ENCODE peak calls at places on chromosomes 1 and 21, in five cellular contexts. L is left ventricle myocardium inferior, O is GM23338, E is ascending aorta, A is psoas muscle. R is an unnamed sample.

GRCh38 chr1:36160388-36160948 is 4.5 kb downstream of the MAP7D1 start:
- DNase-seq in E (no peak), O (no peak), L (no peak), A (no peak), R (no peak)

GRCh38 chr1:53662951-53663350 is 76.0 kb downstream of the GLIS1 start:
- DNase-seq in L (no peak), A (no peak), O (no peak), E (no peak), R (no peak)

GRCh38 chr1:93675272-93675671 is 6.4 kb downstream of the BCAR3 start:
- DNase-seq in L (no peak), A (no peak), O (no peak), E (peak), R (no peak)

GRCh38 chr1:54488831-54489626 is 59.0 kb upstream of the ACOT11 start:
- DNase-seq in L (peak), A (peak), E (peak), O (peak), R (peak)

GRCh38 chr21:41207401-41208388 is 39.7 kb downstream of the BACE2 start:
- DNase-seq in E (peak), A (peak), L (peak), O (no peak), R (no peak)

GRCh38 chr1:165717918-165718515 is 19.7 kb upstream of the ALDH9A1 start:
- DNase-seq in E (no peak), L (no peak), O (peak), A (no peak), R (no peak)

GRCh38 chr1:41009466-41009865 is 12.1 kb downstream of the SLFNL1 start:
- DNase-seq in E (no peak), O (no peak), L (no peak), A (no peak), R (no peak)

GRCh38 chr21:42010507-42011493 is 640 bp upstream of the ZBTB21 start:
- DNase-seq in L (no peak), O (peak), E (peak), A (no peak), R (no peak)

GRCh38 chr21:28655471-28655870 is 337.2 kb downstream of the LTN1 start:
- DNase-seq in E (no peak), O (no peak), A (no peak), L (no peak), R (no peak)

GRCh38 chr1:222373831-222374603 is 173.9 kb downstream of the HHIPL2 start:
- DNase-seq in E (no peak), O (no peak), A (no peak), L (no peak), R (no peak)

GRCh38 chr1:155193275-155193990 is 14.3 kb downstream of the THBS3 start:
- DNase-seq in O (peak), L (peak), A (peak), E (peak), R (peak)

GRCh38 chr1:61170328-61171238 is 88.2 kb downstream of the NFIA start:
- DNase-seq in E (no peak), O (no peak), A (no peak), L (no peak), R (no peak)

GRCh38 chr1:39760074-39761008 is 10.8 kb downstream of the OXCT2 start:
- DNase-seq in O (no peak), E (no peak), L (no peak), A (no peak), R (no peak)

GRCh38 chr1:21045351-21045750 is 131.3 kb downstream of the EIF4G3 start:
- DNase-seq in E (no peak), O (no peak), A (no peak), L (no peak), R (no peak)

GRCh38 chr1:119859647-119860046 is 36.7 kb downstream of the ADAM30 start:
- DNase-seq in A (no peak), L (no peak), O (no peak), E (no peak), R (no peak)

GRCh38 chr1:107740574-107740973 is 224.4 kb downstream of the VAV3 start:
- DNase-seq in E (no peak), L (no peak), O (no peak), A (no peak), R (no peak)

GRCh38 chr1:182580736-182581135 is 8.3 kb downstream of the RNASEL start:
- DNase-seq in L (no peak), O (no peak), A (no peak), E (no peak), R (no peak)

GRCh38 chr1:61378498-61379180 is 296.3 kb downstream of the NFIA start:
- DNase-seq in A (no peak), E (no peak), O (no peak), L (peak), R (no peak)

GRCh38 chr1:31523012-31523411 is 53.3 kb upstream of the TINAGL1 start:
- DNase-seq in A (no peak), O (no peak), E (no peak), L (no peak), R (no peak)

GRCh38 chr1:96329121-96329520 is 392.5 kb upstream of the PTBP2 start:
- DNase-seq in E (no peak), O (no peak), L (no peak), A (no peak), R (no peak)

GRCh38 chr1:154290921-154291320 is 18.5 kb downstream of the HAX1 start:
- DNase-seq in O (no peak), L (no peak), E (no peak), A (no peak), R (no peak)

GRCh38 chr1:48107516-48107915 is 110.3 kb upstream of the TRABD2B start:
- DNase-seq in E (no peak), A (no peak), L (no peak), O (no peak), R (no peak)

GRCh38 chr1:238681021-238681420 is 705.3 kb upstream of the CHRM3 start:
- DNase-seq in E (no peak), A (no peak), L (no peak), O (no peak), R (no peak)

GRCh38 chr1:163171826-163172225 is 30.9 kb downstream of the RGS5 start:
- DNase-seq in L (no peak), A (no peak), O (no peak), E (no peak), R (no peak)

GRCh38 chr1:204178487-204179281 is 12.5 kb upstream of the REN start:
- DNase-seq in A (no peak), O (no peak), L (no peak), E (no peak), R (no peak)

GRCh38 chr1:159587461-159587951 is at the start of gene APCS:
- DNase-seq in A (no peak), E (no peak), L (no peak), O (peak), R (no peak)

GRCh38 chr1:110542730-110543129 is 23.8 kb upstream of the KCNA10 start:
- DNase-seq in O (peak), A (no peak), L (no peak), E (no peak), R (no peak)

GRCh38 chr1:154557939-154558609 is 388 bp downstream of the UBE2Q1 start:
- DNase-seq in E (peak), A (peak), L (peak), O (peak), R (no peak)

GRCh38 chr1:78650114-78650513 is 483 bp downstream of the IFI44 start:
- DNase-seq in E (no peak), A (no peak), L (no peak), O (no peak), R (no peak)

GRCh38 chr21:44018127-44018526 is 6.0 kb downstream of the TRAPPC10 start:
- DNase-seq in O (no peak), A (no peak), L (no peak), E (no peak), R (no peak)

GRCh38 chr1:73065585-73065984 is 783.2 kb upstream of the NEGR1 start:
- DNase-seq in E (no peak), L (no peak), A (no peak), O (peak), R (no peak)
- H3K4me3 ChIP-seq in E (no peak), L (no peak), A (no peak), O (no peak), R (no peak)

GRCh38 chr1:3074800-3075199 is 5.8 kb downstream of the PRDM16 start:
- DNase-seq in O (no peak), L (no peak), A (no peak), E (no peak), R (no peak)

GRCh38 chr1:3077081-3077480 is 8.1 kb downstream of the PRDM16 start:
- DNase-seq in L (no peak), E (no peak), O (no peak), A (no peak), R (no peak)

GRCh38 chr1:3075666-3076387 is 6.8 kb downstream of the PRDM16 start:
- DNase-seq in A (no peak), E (no peak), O (no peak), L (no peak), R (no peak)

GRCh38 chr1:3077561-3077960 is 8.6 kb downstream of the PRDM16 start:
- DNase-seq in A (no peak), E (no peak), O (no peak), L (no peak), R (no peak)

GRCh38 chr1:3076388-3076740 is 7.4 kb downstream of the PRDM16 start:
- DNase-seq in A (no peak), L (no peak), O (no peak), E (no peak), R (no peak)
- TF ChIP-seq CTCF in A (no peak), L (no peak), O (no peak), E (no peak), R (no peak)

GRCh38 chr21:36145259-36145658 is 10.4 kb downstream of the CBR3 start:
- DNase-seq in O (no peak), L (no peak), E (no peak), A (no peak), R (no peak)

GRCh38 chr21:36135391-36136094 is 664 bp downstream of the CBR3 start:
- DNase-seq in L (peak), E (peak), O (peak), A (peak), R (peak)

GRCh38 chr21:36141513-36141925 is 6.6 kb downstream of the CBR3 start:
- DNase-seq in O (peak), L (peak), A (peak), E (peak), R (peak)
- H3K27ac ChIP-seq in O (no peak), L (no peak), A (no peak), E (no peak), R (peak)

GRCh38 chr1:156897078-156897825 is 3.7 kb downstream of the PEAR1 start:
- DNase-seq in O (no peak), A (peak), E (no peak), L (no peak), R (no peak)
- H3K4me3 ChIP-seq in O (no peak), A (peak), E (no peak), L (peak), R (no peak)

GRCh38 chr1:116740296-116740695 is 13.9 kb upstream of the CD2 start:
- DNase-seq in E (no peak), L (no peak), O (no peak), A (no peak), R (no peak)

GRCh38 chr1:116738673-116739370 is 15.4 kb upstream of the CD2 start:
- DNase-seq in L (no peak), O (no peak), A (no peak), E (no peak), R (no peak)

GRCh38 chr1:116741781-116742565 is 12.3 kb upstream of the CD2 start:
- DNase-seq in A (no peak), E (no peak), L (no peak), O (no peak), R (no peak)

GRCh38 chr1:116739371-116740007 is 14.7 kb upstream of the CD2 start:
- DNase-seq in L (no peak), O (no peak), A (no peak), E (no peak), R (no peak)

GRCh38 chr1:116740726-116741125 is 13.5 kb upstream of the CD2 start:
- DNase-seq in L (no peak), O (no peak), E (no peak), A (no peak), R (no peak)
- TF ChIP-seq CTCF in L (no peak), O (no peak), E (no peak), A (no peak), R (no peak)

GRCh38 chr1:24301395-24302175 is 17.6 kb upstream of the GRHL3 start:
- DNase-seq in O (no peak), E (no peak), L (no peak), A (no peak), R (no peak)
- H3K27ac ChIP-seq in O (no peak), E (no peak), L (no peak), A (no peak), R (no peak)

GRCh38 chr1:2323575-2323974 is 67.8 kb downstream of the MORN1 start:
- DNase-seq in L (no peak), E (no peak), O (no peak), A (no peak), R (no peak)

GRCh38 chr1:2322593-2323295 is 68.6 kb downstream of the MORN1 start:
- DNase-seq in E (peak), A (no peak), O (no peak), L (no peak), R (no peak)

GRCh38 chr1:2320760-2321159 is 70.6 kb downstream of the MORN1 start:
- DNase-seq in L (no peak), A (no peak), O (no peak), E (no peak), R (peak)

GRCh38 chr1:2321258-2321657 is 70.1 kb downstream of the MORN1 start:
- DNase-seq in O (no peak), A (no peak), L (no peak), E (no peak), R (no peak)

GRCh38 chr1:2322065-2322571 is 69.2 kb downstream of the MORN1 start:
- DNase-seq in L (peak), E (peak), A (peak), O (peak), R (peak)
- H3K4me3 ChIP-seq in L (peak), E (peak), A (peak), O (no peak), R (peak)

GRCh38 chr1:171742577-171742922 is 685 bp upstream of the VAMP4 start:
- DNase-seq in A (peak), O (peak), E (peak), L (peak), R (peak)

GRCh38 chr1:171741872-171742576 is at the start of gene VAMP4:
- DNase-seq in A (peak), E (peak), L (peak), O (peak), R (peak)

GRCh38 chr1:171739646-171740045 is 2.2 kb downstream of the VAMP4 start:
- DNase-seq in L (no peak), A (no peak), O (no peak), E (no peak), R (no peak)

GRCh38 chr1:171740356-171740863 is 1.5 kb downstream of the VAMP4 start:
- DNase-seq in O (no peak), A (no peak), L (no peak), E (no peak), R (no peak)

GRCh38 chr1:171740987-171741871 is 636 bp downstream of the VAMP4 start:
- DNase-seq in O (peak), E (peak), L (peak), A (peak), R (no peak)
- TF ChIP-seq CTCF in O (no peak), E (no peak), L (no peak), A (no peak), R (no peak)

DNA sequence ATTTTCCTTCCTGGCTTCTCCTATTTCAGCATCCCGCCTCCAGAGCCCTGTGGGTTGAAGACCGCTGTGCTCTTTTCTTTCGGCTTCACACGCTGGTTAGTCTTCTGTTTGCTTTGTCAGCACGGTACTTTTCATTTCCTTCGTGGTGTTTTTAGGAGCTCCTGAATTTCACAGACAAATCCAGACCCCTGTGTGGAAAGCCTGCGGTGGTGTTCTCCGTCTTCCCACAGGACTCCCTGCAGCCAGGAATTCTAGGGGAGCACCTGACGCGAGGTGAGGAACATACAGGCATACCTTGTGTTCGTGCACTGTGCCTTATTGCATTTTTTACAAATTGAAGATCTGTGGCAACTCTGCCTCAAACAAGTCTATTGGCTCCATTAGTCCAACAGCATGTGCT is 210.2 kb upstream of the MAP1LC3C start:
- DNase-seq in A (no peak), L (no peak), E (no peak), O (no peak), R (no peak)
- H3K27ac ChIP-seq in A (no peak), L (no peak), E (no peak), O (no peak), R (no peak)

GRCh38 chr1:220733090-220733569 is 15.0 kb upstream of the MTARC2 start:
- DNase-seq in A (peak), E (peak), O (peak), L (peak), R (peak)
- H3K4me3 ChIP-seq in A (peak), E (peak), O (no peak), L (peak), R (no peak)

R was measured in dorsolateral prefrontal cortex.